ENCODE peak calls at places on chromosomes 11 and 22, in nine cellular contexts. V, F, Y, R, A, K, W, G and T are unnamed samples.

GRCh38 chr11:113373306-113373705 is 14.3 kb upstream of the ANKK1 start:
- DNase-seq in V (peak), F (no peak), Y (no peak), R (no peak), A (no peak), K (no peak), W (peak), G (no peak), T (no peak)

GRCh38 chr11:67268036-67268683 is 1.9 kb downstream of the GRK2 start:
- DNase-seq in V (no peak), F (peak), Y (no peak), R (no peak), A (peak), K (no peak), W (no peak), G (peak), T (no peak)

GRCh38 chr11:77762426-77762825 is 58.1 kb downstream of the RSF1 start:
- DNase-seq in V (no peak), F (no peak), Y (no peak), R (no peak), A (no peak), K (no peak), W (peak), G (no peak), T (no peak)

GRCh38 chr11:94958118-94958517 is 15.2 kb downstream of the CWC15 start:
- DNase-seq in V (peak), F (no peak), Y (no peak), R (no peak), A (no peak), K (no peak), W (peak), G (no peak), T (no peak)

GRCh38 chr11:61783717-61784505 is 8.5 kb downstream of the TMEM258 start:
- DNase-seq in V (peak), F (peak), Y (no peak), R (no peak), A (no peak), K (no peak), W (peak), G (no peak), T (no peak)

GRCh38 chr11:45289369-45289768 is 3.2 kb upstream of the SYT13 start:
- DNase-seq in V (peak), F (no peak), Y (no peak), R (no peak), A (no peak), K (no peak), W (peak), G (no peak), T (no peak)

GRCh38 chr11:73189315-73189714 is 28.8 kb upstream of the P2RY2 start:
- DNase-seq in V (no peak), F (peak), Y (no peak), R (peak), A (no peak), K (no peak), W (no peak), G (no peak), T (no peak)

GRCh38 chr22:19331975-19332374 is 40.5 kb upstream of the CLTCL1 start:
- DNase-seq in V (no peak), F (no peak), Y (no peak), R (no peak), A (no peak), K (no peak), W (no peak), G (no peak), T (no peak)

GRCh38 chr11:30561691-30562412 is 24.3 kb downstream of the MPPED2 start:
- DNase-seq in V (no peak), F (no peak), Y (no peak), R (no peak), A (no peak), K (no peak), W (no peak), G (no peak), T (no peak)

GRCh38 chr11:61787928-61788491 is 4.4 kb downstream of the TMEM258 start:
- DNase-seq in V (peak), F (no peak), Y (peak), R (no peak), A (no peak), K (no peak), W (peak), G (no peak), T (peak)

GRCh38 chr11:7154881-7155344 is 66.1 kb downstream of the RBMXL2 start:
- DNase-seq in V (no peak), F (no peak), Y (peak), R (no peak), A (no peak), K (no peak), W (peak), G (no peak), T (no peak)

GRCh38 chr11:132555617-132556016 is 976.7 kb downstream of the OPCML start:
- DNase-seq in V (no peak), F (no peak), Y (no peak), R (no peak), A (no peak), K (no peak), W (no peak), G (no peak), T (no peak)

GRCh38 chr11:92329137-92329536 is 104.5 kb downstream of the FAT3 start:
- DNase-seq in V (no peak), F (no peak), Y (no peak), R (no peak), A (no peak), K (no peak), W (no peak), G (no peak), T (no peak)

GRCh38 chr11:14234446-14234845 is 124.5 kb downstream of the RRAS2 start:
- DNase-seq in V (no peak), F (peak), Y (no peak), R (no peak), A (no peak), K (no peak), W (no peak), G (no peak), T (no peak)

GRCh38 chr11:22792497-22792896 is 37.1 kb downstream of the SVIP start:
- DNase-seq in V (peak), F (no peak), Y (no peak), R (no peak), A (no peak), K (no peak), W (peak), G (no peak), T (peak)